ENCODE peak calls at places on chromosomes 2 and 18, in four cellular contexts. J is trophoblast cell, O is mesenchymal stem cell, D is H1. V is an unnamed sample.

GRCh38 chr2:63486861-63487290 is 101.4 kb downstream of the WDPCP start:
- DNase-seq in J (no peak), O (no peak), D (no peak), V (no peak)

GRCh38 chr2:23446916-23447315 is 61.9 kb downstream of the KLHL29 start:
- DNase-seq in J (no peak), O (no peak), D (no peak), V (no peak)

GRCh38 chr2:230660294-230661060 is 52.2 kb upstream of the CAB39 start:
- DNase-seq in J (no peak), O (peak; percentile 4), D (no peak), V (no peak)

GRCh38 chr2:37125404-37125803 is 31.4 kb downstream of the EIF2AK2 start:
- DNase-seq in J (no peak), O (no peak), D (no peak), V (no peak)

GRCh38 chr2:25707927-25708326 is 34.5 kb upstream of the DTNB start:
- DNase-seq in J (no peak), O (no peak), D (no peak), V (no peak)

GRCh38 chr2:203718087-203718486 is 11.6 kb downstream of the CD28 start:
- DNase-seq in J (no peak), O (no peak), D (no peak), V (no peak)

GRCh38 chr2:58240595-58240937 is 559 bp downstream of the FANCL start:
- DNase-seq in J (no peak), O (no peak), D (no peak), V (no peak)

GRCh38 chr18:27363918-27364317 is 178.8 kb upstream of the CHST9 start:
- DNase-seq in J (peak; percentile 3), O (peak; percentile 30), D (no peak), V (no peak)

GRCh38 chr18:11274144-11274762 is 124.9 kb upstream of the PIEZO2 start:
- DNase-seq in J (no peak), O (no peak), D (no peak), V (no peak)

GRCh38 chr2:146985753-146986152 is 859.1 kb upstream of the ACVR2A start:
- DNase-seq in J (no peak), O (no peak), D (no peak), V (no peak)

GRCh38 chr18:75156831-75157230 is 52.1 kb downstream of the PTGR3 start:
- DNase-seq in J (no peak), O (no peak), D (no peak), V (no peak)

GRCh38 chr2:183530333-183530901 is 406.2 kb downstream of the NUP35 start:
- DNase-seq in J (no peak), O (no peak), D (no peak), V (no peak)

GRCh38 chr18:68449292-68449691 is 265.6 kb downstream of the TMX3 start:
- DNase-seq in J (peak; percentile 69), O (peak; percentile 88), D (no peak), V (no peak)

GRCh38 chr2:101479328-101479727 is 4.4 kb upstream of the RFX8 start:
- DNase-seq in J (no peak), O (peak; percentile 38), D (no peak), V (peak; percentile 63)

GRCh38 chr2:143981428-143981827 is 538.5 kb downstream of the ZEB2 start:
- DNase-seq in J (no peak), O (no peak), D (no peak), V (no peak)
- H2BK12ac ChIP-seq in J (no peak overlapping the region), O (no peak overlapping the region), D (no peak overlapping the region), V (no peak overlapping the region)

GRCh38 chr2:182004945-182005344 is 19.3 kb downstream of the PPP1R1C start:
- DNase-seq in J (no peak), O (no peak), D (no peak), V (no peak)

GRCh38 chr2:182006606-182007005 is 21.0 kb downstream of the PPP1R1C start:
- DNase-seq in J (peak; percentile 60), O (no peak), D (no peak), V (no peak)
- H3K18ac ChIP-seq in J (no peak overlapping the region), O (no peak overlapping the region), D (no peak overlapping the region), V (no peak overlapping the region)

GRCh38 chr18:23416283-23416682 is 36.8 kb upstream of the RIOK3 start:
- DNase-seq in J (no peak), O (no peak), D (no peak), V (no peak)
- H3K4me3 ChIP-seq in J (no peak overlapping the region), O (no peak overlapping the region), D (no peak overlapping the region), V (no peak overlapping the region)

DNA sequence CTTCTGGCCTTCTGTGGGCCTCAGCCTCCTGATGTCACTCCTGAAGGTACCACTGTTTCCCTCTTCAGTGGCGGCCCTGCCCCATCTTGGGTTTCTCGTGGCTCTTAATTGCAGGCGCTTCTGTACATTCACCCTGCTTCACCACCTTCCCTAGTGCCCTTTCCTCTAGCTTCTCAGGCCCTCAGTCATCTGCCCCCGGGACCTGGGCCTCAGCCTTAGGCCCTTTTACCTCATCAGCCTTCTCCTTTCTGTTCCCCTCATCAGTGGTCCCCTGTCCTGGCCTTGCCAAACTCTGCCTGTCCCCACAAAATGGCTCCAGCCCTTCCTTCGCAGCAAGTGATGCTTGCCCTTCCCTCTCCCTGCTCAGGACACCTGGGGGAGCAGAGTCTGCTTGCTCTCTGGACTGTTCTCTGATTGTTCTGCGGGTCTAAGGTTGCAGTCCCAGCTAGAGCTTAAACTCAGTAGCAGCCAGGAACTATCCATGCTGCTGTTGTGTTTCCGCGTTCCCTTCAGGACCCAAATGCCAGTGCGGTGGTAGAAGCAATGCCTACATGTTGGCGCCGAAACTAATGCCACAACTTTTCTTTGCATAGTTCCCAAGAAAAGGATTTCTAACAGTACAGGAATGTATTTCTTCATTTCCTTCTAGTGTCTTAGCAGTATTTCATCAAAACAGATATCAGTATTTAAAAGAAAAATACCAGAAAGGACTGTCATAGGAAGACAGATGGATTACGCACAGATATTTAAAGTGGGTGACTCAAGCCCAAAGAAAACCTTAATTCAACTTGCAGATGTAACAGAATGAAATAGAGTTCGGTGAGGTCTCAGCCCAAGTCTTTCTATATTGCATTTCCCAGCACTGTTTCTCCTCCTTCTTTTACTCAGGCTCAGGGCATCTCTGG is 7.5 kb downstream of the ASB1 start:
- DNase-seq in J (peak; percentile 84), O (peak; percentile 83), D (no peak), V (no peak)
- H2BK12ac ChIP-seq in J (no peak overlapping the region), O (peak overlapping the region; percentile 4), D (no peak overlapping the region), V (no peak overlapping the region)

GRCh38 chr2:217479626-217480025 is 523.2 kb downstream of the TNS1 start:
- DNase-seq in J (no peak), O (no peak), D (no peak), V (no peak)

GRCh38 chr2:217478831-217479435 is 523.9 kb downstream of the TNS1 start:
- DNase-seq in J (no peak), O (no peak), D (no peak), V (no peak)

GRCh38 chr2:217475101-217475500 is 527.7 kb downstream of the TNS1 start:
- DNase-seq in J (no peak), O (no peak), D (no peak), V (no peak)

GRCh38 chr2:217475791-217476190 is 527.0 kb downstream of the TNS1 start:
- DNase-seq in J (no peak), O (no peak), D (no peak), V (no peak)

GRCh38 chr2:217477583-217477982 is 525.2 kb downstream of the TNS1 start:
- DNase-seq in J (no peak), O (no peak), D (no peak), V (no peak)
- H3K18ac ChIP-seq in J (no peak overlapping the region), O (no peak overlapping the region), D (no peak overlapping the region), V (no peak overlapping the region)

GRCh38 chr2:97999536-97999935 is 3.8 kb upstream of the TMEM131 start:
- DNase-seq in J (no peak), O (no peak), D (no peak), V (no peak)
- H3K4me3 ChIP-seq in J (no peak overlapping the region), O (no peak overlapping the region), D (no peak overlapping the region), V (no peak overlapping the region)

GRCh38 chr2:47041065-47041464 is 114.0 kb downstream of the STPG4 start:
- DNase-seq in J (no peak), O (peak; percentile 50), D (no peak), V (no peak)

GRCh38 chr2:47040662-47041061 is 114.4 kb downstream of the STPG4 start:
- DNase-seq in J (no peak), O (no peak), D (no peak), V (no peak)

GRCh38 chr2:47041891-47042684 is 113.0 kb downstream of the STPG4 start:
- DNase-seq in J (no peak), O (peak; percentile 26), D (no peak), V (no peak)

GRCh38 chr2:47043891-47044239 is 111.2 kb downstream of the STPG4 start:
- DNase-seq in J (no peak), O (no peak), D (no peak), V (no peak)

DNA sequence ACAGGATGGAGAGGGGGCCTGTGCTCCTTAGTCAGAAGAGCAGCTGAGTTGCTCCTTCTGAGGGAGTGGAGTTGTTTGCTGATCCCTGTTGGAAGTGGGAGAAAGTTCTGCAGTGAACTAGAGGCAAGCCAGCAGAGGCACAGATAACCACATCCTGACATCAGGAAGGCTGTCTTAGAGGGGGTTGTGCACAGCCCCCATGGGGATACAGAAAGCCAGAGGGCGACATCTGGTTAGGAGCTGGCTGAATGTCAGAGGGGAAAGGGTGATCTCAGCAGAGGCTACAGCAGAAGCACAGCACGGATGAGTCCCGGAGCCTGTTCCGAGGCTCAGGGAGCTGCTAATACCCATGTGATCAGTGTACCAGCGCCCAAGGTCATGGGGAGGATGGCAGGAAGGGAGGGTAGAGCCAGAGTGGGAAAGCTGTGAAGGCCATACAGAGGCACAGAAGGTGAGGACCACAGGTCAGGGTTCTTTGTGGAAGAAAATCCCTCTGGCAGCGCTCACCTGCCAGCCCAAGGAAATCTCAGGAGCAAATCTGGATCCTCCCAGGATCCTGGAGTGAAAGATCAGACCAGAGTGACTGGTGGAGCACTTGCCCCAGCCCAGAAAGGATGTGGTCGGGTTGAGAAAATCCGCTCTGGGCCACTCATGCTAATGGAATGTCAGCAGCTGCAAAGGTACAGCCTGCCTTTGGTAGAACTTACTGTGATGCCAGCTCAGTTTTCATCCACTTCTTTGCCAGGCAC is 111.8 kb downstream of the STPG4 start:
- DNase-seq in J (peak; percentile 67), O (peak; percentile 94), D (no peak), V (no peak)
- H2BK12ac ChIP-seq in J (peak overlapping the region; percentile 35), O (peak overlapping the region; percentile 99), D (peak overlapping the region; percentile 68), V (no peak overlapping the region)

DNA sequence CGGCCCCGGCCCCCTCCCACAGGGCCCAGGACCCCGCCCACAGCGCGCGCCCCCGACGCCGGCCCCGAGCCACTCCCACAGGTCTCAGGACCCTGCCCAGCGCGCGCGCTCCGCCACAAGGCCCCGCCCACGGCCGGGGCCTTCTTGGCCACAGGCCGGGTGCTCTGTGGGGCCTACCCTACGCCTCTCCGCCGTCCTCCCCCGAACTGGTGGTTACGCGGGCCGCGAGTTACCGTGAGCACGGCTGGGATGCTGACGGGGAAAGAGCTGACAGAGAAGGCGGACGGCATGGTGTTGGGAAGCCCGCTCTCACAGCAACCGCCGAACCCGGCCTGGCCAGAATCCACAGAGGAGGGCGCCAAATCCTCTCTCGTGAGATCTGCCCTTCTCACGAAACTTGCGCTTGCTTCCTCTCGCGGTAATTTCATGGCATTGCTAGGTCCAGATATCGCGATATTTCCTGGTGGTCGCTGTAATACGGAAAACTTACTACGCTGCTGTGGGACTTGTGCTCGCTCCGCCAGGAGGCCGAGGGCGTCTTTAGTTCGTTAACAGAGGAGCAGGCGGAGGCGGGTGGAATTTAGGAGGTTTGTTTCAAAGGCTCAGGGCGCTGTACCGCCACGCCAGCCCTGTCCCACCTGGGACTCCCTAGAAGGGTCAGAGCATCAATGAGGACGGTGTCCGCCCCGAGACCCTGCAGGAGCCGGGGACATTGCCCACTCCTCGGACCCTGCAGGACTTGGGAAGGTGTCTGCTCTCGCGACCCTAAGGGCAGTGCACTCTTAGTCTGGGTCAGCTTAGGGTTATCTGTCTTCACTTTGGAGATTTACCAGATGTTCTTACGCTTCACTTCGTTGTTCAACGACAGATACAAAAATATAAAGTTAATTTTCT is at the start of gene TMEM18:
- DNase-seq in J (peak; percentile 96), O (peak; percentile 99), D (peak; percentile 88), V (peak; percentile 98)
- H3K18ac ChIP-seq in J (peak within 1 kb of the TSS; percentile 81), O (peak within 1 kb of the TSS; percentile 100), D (peak within 1 kb of the TSS; percentile 99), V (peak within 1 kb of the TSS; percentile 100)

GRCh38 chr2:47782557-47783490 is at the start of gene MSH6:
- DNase-seq in J (peak; percentile 83), O (peak; percentile 90), D (peak; percentile 62), V (peak; percentile 92)
- H3K4me3 ChIP-seq in J (peak within 1 kb of the TSS; percentile 91), O (peak within 1 kb of the TSS; percentile 83), D (peak within 1 kb of the TSS; percentile 91), V (peak within 1 kb of the TSS; percentile 100)

V was measured in neuronal stem cell.